ENCODE peak calls at places on chromosomes 16 and 17, in six cellular contexts. One of them, this sample, is unnamed.

GRCh38 chr17:38415250-38416194 is 12.7 kb upstream of the ARHGAP23 start:
- DNase-seq in endothelial cell: no peak
- DNase-seq in suprapubic skin: no peak
- DNase-seq in activated naive CD4-positive, alpha-beta T cell treated with anti-CD3 and anti-CD28 coated beads, Interleukin-2, amount 50 U/mL, for 72 hours: no peak
- DNase-seq in AG04450: peak
- DNase-seq in occipital lobe: no peak
- DNase-seq in this sample: peak

GRCh38 chr17:49746791-49747490 is 17.0 kb downstream of the FAM117A start:
- DNase-seq in endothelial cell: no peak
- DNase-seq in suprapubic skin: no peak
- DNase-seq in activated naive CD4-positive, alpha-beta T cell treated with anti-CD3 and anti-CD28 coated beads, Interleukin-2, amount 50 U/mL, for 72 hours: no peak
- DNase-seq in AG04450: no peak
- DNase-seq in occipital lobe: no peak
- DNase-seq in this sample: peak

GRCh38 chr16:88921603-88921995 is 55.1 kb upstream of the PABPN1L start:
- DNase-seq in endothelial cell: no peak
- DNase-seq in suprapubic skin: no peak
- DNase-seq in activated naive CD4-positive, alpha-beta T cell treated with anti-CD3 and anti-CD28 coated beads, Interleukin-2, amount 50 U/mL, for 72 hours: no peak
- DNase-seq in AG04450: no peak
- DNase-seq in occipital lobe: no peak
- DNase-seq in this sample: no peak

GRCh38 chr17:17959520-17960361 is 12.5 kb downstream of the TOM1L2 start:
- DNase-seq in endothelial cell: no peak
- DNase-seq in suprapubic skin: no peak
- DNase-seq in activated naive CD4-positive, alpha-beta T cell treated with anti-CD3 and anti-CD28 coated beads, Interleukin-2, amount 50 U/mL, for 72 hours: no peak
- DNase-seq in AG04450: no peak
- DNase-seq in occipital lobe: no peak
- DNase-seq in this sample: peak

GRCh38 chr17:49439673-49440571 is 25.2 kb upstream of the PHB1 start:
- DNase-seq in endothelial cell: no peak
- DNase-seq in suprapubic skin: no peak
- DNase-seq in activated naive CD4-positive, alpha-beta T cell treated with anti-CD3 and anti-CD28 coated beads, Interleukin-2, amount 50 U/mL, for 72 hours: no peak
- DNase-seq in AG04450: no peak
- DNase-seq in occipital lobe: no peak
- DNase-seq in this sample: no peak

GRCh38 chr16:10497132-10498088 is 83.0 kb downstream of the EMP2 start:
- DNase-seq in endothelial cell: no peak
- DNase-seq in suprapubic skin: no peak
- DNase-seq in activated naive CD4-positive, alpha-beta T cell treated with anti-CD3 and anti-CD28 coated beads, Interleukin-2, amount 50 U/mL, for 72 hours: no peak
- DNase-seq in AG04450: no peak
- DNase-seq in occipital lobe: no peak
- DNase-seq in this sample: no peak

GRCh38 chr16:67445126-67445426 is 14.2 kb downstream of the HSD11B2 start:
- DNase-seq in endothelial cell: no peak
- DNase-seq in suprapubic skin: no peak
- DNase-seq in activated naive CD4-positive, alpha-beta T cell treated with anti-CD3 and anti-CD28 coated beads, Interleukin-2, amount 50 U/mL, for 72 hours: no peak
- DNase-seq in AG04450: no peak
- DNase-seq in occipital lobe: no peak
- DNase-seq in this sample: no peak

GRCh38 chr17:60165976-60166375 is 16.2 kb downstream of the CA4 start:
- DNase-seq in endothelial cell: no peak
- DNase-seq in suprapubic skin: no peak
- DNase-seq in activated naive CD4-positive, alpha-beta T cell treated with anti-CD3 and anti-CD28 coated beads, Interleukin-2, amount 50 U/mL, for 72 hours: peak
- DNase-seq in AG04450: no peak
- DNase-seq in occipital lobe: no peak
- DNase-seq in this sample: no peak

GRCh38 chr17:19497616-19498015 is 36.0 kb upstream of the SLC47A1 start:
- DNase-seq in endothelial cell: no peak
- DNase-seq in suprapubic skin: no peak
- DNase-seq in activated naive CD4-positive, alpha-beta T cell treated with anti-CD3 and anti-CD28 coated beads, Interleukin-2, amount 50 U/mL, for 72 hours: no peak
- DNase-seq in AG04450: no peak
- DNase-seq in occipital lobe: no peak
- DNase-seq in this sample: no peak

GRCh38 chr17:73514146-73514863 is 129.9 kb downstream of the SDK2 start:
- DNase-seq in endothelial cell: no peak
- DNase-seq in suprapubic skin: no peak
- DNase-seq in activated naive CD4-positive, alpha-beta T cell treated with anti-CD3 and anti-CD28 coated beads, Interleukin-2, amount 50 U/mL, for 72 hours: no peak
- DNase-seq in AG04450: no peak
- DNase-seq in occipital lobe: no peak
- DNase-seq in this sample: no peak

GRCh38 chr17:16398270-16399267 is 16.8 kb upstream of the TRPV2 start:
- DNase-seq in endothelial cell: peak
- DNase-seq in suprapubic skin: no peak
- DNase-seq in activated naive CD4-positive, alpha-beta T cell treated with anti-CD3 and anti-CD28 coated beads, Interleukin-2, amount 50 U/mL, for 72 hours: no peak
- DNase-seq in AG04450: no peak
- DNase-seq in occipital lobe: peak
- DNase-seq in this sample: no peak

GRCh38 chr16:8826278-8826879 is 28.7 kb downstream of the PMM2 start:
- DNase-seq in endothelial cell: no peak
- DNase-seq in suprapubic skin: no peak
- DNase-seq in activated naive CD4-positive, alpha-beta T cell treated with anti-CD3 and anti-CD28 coated beads, Interleukin-2, amount 50 U/mL, for 72 hours: no peak
- DNase-seq in AG04450: no peak
- DNase-seq in occipital lobe: no peak
- DNase-seq in this sample: no peak

GRCh38 chr17:72510454-72511016 is 389.7 kb downstream of the SOX9 start:
- DNase-seq in endothelial cell: no peak
- DNase-seq in suprapubic skin: no peak
- DNase-seq in activated naive CD4-positive, alpha-beta T cell treated with anti-CD3 and anti-CD28 coated beads, Interleukin-2, amount 50 U/mL, for 72 hours: no peak
- DNase-seq in AG04450: no peak
- DNase-seq in occipital lobe: no peak
- DNase-seq in this sample: no peak

GRCh38 chr17:67280279-67280678 is 35.3 kb upstream of the HELZ start:
- DNase-seq in endothelial cell: no peak
- DNase-seq in suprapubic skin: no peak
- DNase-seq in activated naive CD4-positive, alpha-beta T cell treated with anti-CD3 and anti-CD28 coated beads, Interleukin-2, amount 50 U/mL, for 72 hours: no peak
- DNase-seq in AG04450: no peak
- DNase-seq in occipital lobe: no peak
- DNase-seq in this sample: no peak

GRCh38 chr17:42428141-42428944 is 5.3 kb upstream of the CAVIN1 start:
- DNase-seq in endothelial cell: peak
- DNase-seq in suprapubic skin: peak
- DNase-seq in activated naive CD4-positive, alpha-beta T cell treated with anti-CD3 and anti-CD28 coated beads, Interleukin-2, amount 50 U/mL, for 72 hours: no peak
- DNase-seq in AG04450: peak
- DNase-seq in occipital lobe: peak
- DNase-seq in this sample: peak

GRCh38 chr17:5705876-5706420 is 121.6 kb upstream of the NLRP1 start:
- DNase-seq in endothelial cell: no peak
- DNase-seq in suprapubic skin: no peak
- DNase-seq in activated naive CD4-positive, alpha-beta T cell treated with anti-CD3 and anti-CD28 coated beads, Interleukin-2, amount 50 U/mL, for 72 hours: no peak
- DNase-seq in AG04450: no peak
- DNase-seq in occipital lobe: no peak
- DNase-seq in this sample: no peak

This sample was measured in GM10248.